ENCODE peak calls at places on chromosomes 16 and 17, in nine cellular contexts. One of them, this sample, is unnamed.

GRCh38 chr16:9109255-9109654 is 17.8 kb downstream of the HAPSTR1 start:
- DNase-seq in astrocyte of the cerebellum: no peak
- DNase-seq in HFFc6: no peak
- DNase-seq in choroid plexus epithelial cell: no peak
- DNase-seq in IMR-90: no peak
- DNase-seq in H9: no peak
- DNase-seq in body of pancreas: no peak
- DNase-seq in GM06990: no peak
- DNase-seq in A549: no peak
- DNase-seq in this sample: no peak

GRCh38 chr16:105521-105920 is 27.5 kb downstream of the MPG start:
- DNase-seq in astrocyte of the cerebellum: no peak
- DNase-seq in HFFc6: no peak
- DNase-seq in choroid plexus epithelial cell: no peak
- DNase-seq in IMR-90: no peak
- DNase-seq in H9: no peak
- DNase-seq in body of pancreas: no peak
- DNase-seq in GM06990: no peak
- DNase-seq in A549: no peak
- DNase-seq in this sample: no peak

GRCh38 chr17:16215965-16216316 is 607 bp upstream of the NCOR1 start:
- DNase-seq in astrocyte of the cerebellum: no peak
- DNase-seq in HFFc6: no peak
- DNase-seq in choroid plexus epithelial cell: no peak
- DNase-seq in IMR-90: no peak
- DNase-seq in H9: peak; percentile 81
- DNase-seq in body of pancreas: no peak
- DNase-seq in GM06990: no peak
- DNase-seq in A549: no peak
- DNase-seq in this sample: no peak

GRCh38 chr17:37225458-37225857 is 150.3 kb upstream of the C17orf78 start:
- DNase-seq in astrocyte of the cerebellum: no peak
- DNase-seq in HFFc6: no peak
- DNase-seq in choroid plexus epithelial cell: no peak
- DNase-seq in IMR-90: no peak
- DNase-seq in H9: peak; percentile 41
- DNase-seq in body of pancreas: no peak
- DNase-seq in GM06990: no peak
- DNase-seq in A549: no peak
- DNase-seq in this sample: no peak

GRCh38 chr17:74424117-74424516 is 7.8 kb upstream of the GPRC5C start:
- DNase-seq in astrocyte of the cerebellum: no peak
- DNase-seq in HFFc6: no peak
- DNase-seq in choroid plexus epithelial cell: no peak
- DNase-seq in IMR-90: no peak
- DNase-seq in H9: no peak
- DNase-seq in body of pancreas: no peak
- DNase-seq in GM06990: no peak
- DNase-seq in A549: no peak
- DNase-seq in this sample: no peak

GRCh38 chr16:71840052-71840451 is 5.7 kb upstream of the ATXN1L start:
- DNase-seq in astrocyte of the cerebellum: no peak
- DNase-seq in HFFc6: peak; percentile 55
- DNase-seq in choroid plexus epithelial cell: no peak
- DNase-seq in IMR-90: no peak
- DNase-seq in H9: no peak
- DNase-seq in body of pancreas: no peak
- DNase-seq in GM06990: no peak
- DNase-seq in A549: no peak
- DNase-seq in this sample: peak; percentile 48

GRCh38 chr16:1071561-1072225 is 854 bp upstream of the SSTR5 start:
- DNase-seq in astrocyte of the cerebellum: no peak
- DNase-seq in HFFc6: no peak
- DNase-seq in choroid plexus epithelial cell: no peak
- DNase-seq in IMR-90: no peak
- DNase-seq in H9: no peak
- DNase-seq in body of pancreas: no peak
- DNase-seq in GM06990: no peak
- DNase-seq in A549: no peak
- DNase-seq in this sample: no peak

GRCh38 chr17:28737770-28738679 is 5.8 kb upstream of the TRAF4 start:
- DNase-seq in astrocyte of the cerebellum: no peak
- DNase-seq in HFFc6: no peak
- DNase-seq in choroid plexus epithelial cell: no peak
- DNase-seq in IMR-90: no peak
- DNase-seq in H9: no peak
- DNase-seq in body of pancreas: no peak
- DNase-seq in GM06990: peak; percentile 87
- DNase-seq in A549: no peak
- DNase-seq in this sample: no peak

GRCh38 chr17:29722411-29723198 is 99.9 kb upstream of the CORO6 start:
- DNase-seq in astrocyte of the cerebellum: no peak
- DNase-seq in HFFc6: no peak
- DNase-seq in choroid plexus epithelial cell: peak; percentile 99
- DNase-seq in IMR-90: peak; percentile 73
- DNase-seq in H9: no peak
- DNase-seq in body of pancreas: peak; percentile 60
- DNase-seq in GM06990: peak; percentile 72
- DNase-seq in A549: no peak
- DNase-seq in this sample: peak; percentile 91

DNA sequence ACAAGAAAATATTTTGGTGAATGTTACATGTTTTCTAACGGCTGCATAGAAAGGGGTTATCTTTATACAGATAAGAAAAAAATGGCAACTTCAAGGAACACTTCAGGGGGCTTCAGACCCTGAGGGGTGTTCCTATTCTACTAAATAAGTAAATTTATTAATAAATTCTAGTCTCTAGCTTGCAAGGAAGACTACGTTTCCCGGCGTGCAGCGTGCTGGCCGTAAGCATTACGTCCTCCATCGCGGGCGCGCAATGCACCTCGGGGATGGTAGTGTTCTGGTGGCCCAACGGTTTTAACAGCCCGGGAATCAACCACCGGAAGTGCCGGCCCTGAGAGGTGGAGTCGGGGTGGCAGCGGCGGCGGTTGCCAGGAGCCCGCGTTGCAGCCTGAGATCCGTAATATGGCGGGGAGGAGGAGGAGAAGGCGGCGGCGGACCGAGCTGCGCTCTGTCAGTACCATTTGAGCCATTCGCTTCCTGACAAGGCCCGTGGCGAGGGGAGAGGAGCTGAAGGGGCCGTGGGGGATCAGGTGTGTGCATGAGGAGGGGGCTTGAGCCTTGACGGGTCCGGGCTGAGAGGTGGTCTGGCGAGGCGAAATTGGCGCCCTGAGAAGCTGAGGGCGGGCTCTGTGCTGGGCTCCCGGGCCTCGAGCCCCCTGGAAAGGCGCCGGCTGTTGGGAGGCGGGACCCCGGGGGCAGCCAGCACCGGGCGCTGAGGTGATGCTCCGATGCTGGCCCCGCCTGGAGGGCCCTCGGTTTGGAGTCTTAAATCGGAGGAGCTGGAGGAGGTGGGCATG is at the start of gene CCP110:
- DNase-seq in astrocyte of the cerebellum: peak; percentile 92
- DNase-seq in HFFc6: peak; percentile 97
- DNase-seq in choroid plexus epithelial cell: peak; percentile 98
- DNase-seq in IMR-90: peak; percentile 96
- DNase-seq in H9: peak; percentile 96
- DNase-seq in body of pancreas: peak; percentile 96
- DNase-seq in GM06990: peak; percentile 92
- DNase-seq in A549: peak; percentile 96
- DNase-seq in this sample: peak; percentile 86
- TF ChIP-seq CTCF in astrocyte of the cerebellum: no peak
- TF ChIP-seq CTCF in HFFc6: no peak
- TF ChIP-seq CTCF in choroid plexus epithelial cell: no peak
- TF ChIP-seq CTCF in IMR-90: no peak
- TF ChIP-seq CTCF in H9: no peak
- TF ChIP-seq CTCF in body of pancreas: no peak
- TF ChIP-seq CTCF in GM06990: no peak
- TF ChIP-seq CTCF in A549: no peak
- TF ChIP-seq CTCF in this sample: no peak

DNA sequence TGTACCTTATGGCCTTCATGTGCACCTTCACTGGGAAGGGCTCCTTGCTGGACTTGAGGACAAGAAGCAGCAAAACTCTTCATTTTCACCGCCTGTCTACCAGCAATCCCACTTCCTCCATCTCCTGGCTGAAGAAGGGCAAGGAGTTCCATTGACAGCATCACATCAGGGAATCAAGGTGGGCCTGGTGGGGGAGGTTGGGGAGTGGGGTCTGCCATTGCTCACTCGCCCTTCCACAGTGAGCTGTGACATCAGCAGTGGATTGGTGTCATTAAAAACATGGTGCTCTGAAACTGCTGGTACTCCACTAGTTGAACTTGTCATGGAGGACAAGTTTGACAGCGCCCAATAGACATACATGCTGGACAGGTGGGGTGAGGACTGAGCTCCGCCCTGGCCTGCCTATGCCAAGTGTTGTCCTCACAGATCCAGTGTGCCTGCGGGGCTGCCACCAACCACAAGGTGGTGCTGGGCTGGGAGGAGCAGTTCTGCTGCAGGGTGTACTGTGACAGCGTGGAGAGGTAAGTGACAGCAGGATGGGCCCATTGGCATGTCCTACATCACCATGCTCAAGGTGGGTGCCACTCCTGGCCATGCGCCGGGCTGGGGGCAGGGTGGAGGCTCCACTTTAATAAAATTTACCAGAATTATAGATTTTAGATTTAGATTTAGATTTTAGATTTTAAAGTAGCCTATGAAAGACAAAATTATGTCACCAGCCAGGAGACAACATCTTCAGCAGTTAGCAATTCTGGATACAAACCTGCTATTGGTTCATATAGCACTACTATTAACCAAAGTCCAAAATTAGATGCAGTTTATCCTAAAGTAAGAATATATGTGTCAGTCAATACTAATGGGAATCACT is 1729.1 kb downstream of the TP53TG3F start:
- DNase-seq in astrocyte of the cerebellum: no peak
- DNase-seq in HFFc6: peak; percentile 7
- DNase-seq in choroid plexus epithelial cell: no peak
- DNase-seq in IMR-90: no peak
- DNase-seq in H9: no peak
- DNase-seq in body of pancreas: no peak
- DNase-seq in GM06990: no peak
- DNase-seq in A549: peak; percentile 18
- DNase-seq in this sample: no peak
- TF ChIP-seq CTCF in astrocyte of the cerebellum: no peak
- TF ChIP-seq CTCF in HFFc6: peak; percentile 51
- TF ChIP-seq CTCF in choroid plexus epithelial cell: peak; percentile 7
- TF ChIP-seq CTCF in IMR-90: no peak
- TF ChIP-seq CTCF in H9: no peak
- TF ChIP-seq CTCF in body of pancreas: no peak
- TF ChIP-seq CTCF in GM06990: peak; percentile 4
- TF ChIP-seq CTCF in A549: no peak
- TF ChIP-seq CTCF in this sample: no peak

DNA sequence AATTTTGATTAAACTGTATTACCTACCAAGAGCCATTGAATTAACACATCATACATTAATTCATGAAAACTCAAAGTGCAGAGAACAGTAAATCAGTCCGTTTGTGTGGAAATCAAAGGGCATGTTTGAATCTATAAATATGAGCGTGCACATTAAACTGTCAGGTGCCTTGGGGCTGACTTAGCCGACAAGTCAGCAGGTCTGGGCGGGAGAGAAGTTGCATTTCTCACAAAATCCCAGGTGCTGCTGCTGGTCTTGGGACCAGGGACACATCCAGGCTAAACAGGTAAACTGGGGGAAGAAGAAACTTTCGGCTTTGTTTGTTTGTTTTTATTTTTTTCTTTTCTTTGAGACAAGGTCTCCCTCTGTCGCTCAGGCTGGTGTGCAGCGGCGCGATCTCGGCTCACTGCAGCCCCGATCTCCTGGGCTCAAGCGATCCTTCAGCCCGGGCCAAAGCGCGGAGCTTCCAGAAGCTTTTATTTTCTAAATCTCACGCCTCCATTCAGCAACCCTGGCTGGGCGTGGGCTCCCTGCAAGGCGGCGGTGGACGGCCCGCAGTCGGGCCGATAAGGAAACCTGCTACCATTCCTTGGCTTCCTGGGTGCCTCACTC is 213.9 kb downstream of the MRTFB start:
- DNase-seq in astrocyte of the cerebellum: peak; percentile 29
- DNase-seq in HFFc6: peak; percentile 61
- DNase-seq in choroid plexus epithelial cell: peak; percentile 82
- DNase-seq in IMR-90: no peak
- DNase-seq in H9: peak; percentile 72
- DNase-seq in body of pancreas: peak; percentile 72
- DNase-seq in GM06990: peak; percentile 58
- DNase-seq in A549: peak; percentile 82
- DNase-seq in this sample: peak; percentile 31
- TF ChIP-seq CTCF in astrocyte of the cerebellum: peak; percentile 49
- TF ChIP-seq CTCF in HFFc6: peak; percentile 53
- TF ChIP-seq CTCF in choroid plexus epithelial cell: peak; percentile 59
- TF ChIP-seq CTCF in IMR-90: peak; percentile 40
- TF ChIP-seq CTCF in H9: peak; percentile 45
- TF ChIP-seq CTCF in body of pancreas: no peak
- TF ChIP-seq CTCF in GM06990: peak; percentile 61
- TF ChIP-seq CTCF in A549: peak; percentile 50
- TF ChIP-seq CTCF in this sample: peak; percentile 59

GRCh38 chr16:2473999-2474876 is 689 bp upstream of the TBC1D24 start:
- DNase-seq in astrocyte of the cerebellum: no peak
- DNase-seq in HFFc6: no peak
- DNase-seq in choroid plexus epithelial cell: peak; percentile 38
- DNase-seq in IMR-90: peak; percentile 27
- DNase-seq in H9: peak; percentile 64
- DNase-seq in body of pancreas: peak; percentile 68
- DNase-seq in GM06990: peak; percentile 77
- DNase-seq in A549: peak; percentile 56
- DNase-seq in this sample: no peak
- TF ChIP-seq CTCF in astrocyte of the cerebellum: no peak
- TF ChIP-seq CTCF in HFFc6: peak; percentile 64
- TF ChIP-seq CTCF in choroid plexus epithelial cell: peak; percentile 9
- TF ChIP-seq CTCF in IMR-90: peak; percentile 56
- TF ChIP-seq CTCF in H9: peak; percentile 29
- TF ChIP-seq CTCF in body of pancreas: peak; percentile 39
- TF ChIP-seq CTCF in GM06990: no peak
- TF ChIP-seq CTCF in A549: peak; percentile 75
- TF ChIP-seq CTCF in this sample: peak; percentile 17

DNA sequence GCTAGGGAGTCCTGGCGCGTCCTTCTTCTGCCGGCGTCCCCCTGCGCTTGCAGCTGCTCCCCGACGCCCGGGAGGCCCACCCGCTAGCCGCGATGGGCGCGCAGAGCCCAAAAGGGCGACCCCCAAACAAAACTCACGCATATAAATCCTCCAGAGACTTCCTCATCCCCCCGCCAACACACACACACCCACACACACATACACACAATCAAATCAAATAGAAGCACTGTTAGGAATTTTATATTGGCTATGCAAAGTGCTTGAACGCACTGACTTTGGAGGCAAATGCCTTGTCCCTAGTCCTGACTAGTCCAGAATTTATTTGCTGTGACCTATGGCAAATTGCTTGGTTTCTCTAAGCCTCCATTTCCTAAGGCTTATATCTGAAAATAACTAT is 23.8 kb upstream of the CRYM start:
- DNase-seq in astrocyte of the cerebellum: no peak
- DNase-seq in HFFc6: no peak
- DNase-seq in choroid plexus epithelial cell: peak; percentile 16
- DNase-seq in IMR-90: peak; percentile 8
- DNase-seq in H9: no peak
- DNase-seq in body of pancreas: no peak
- DNase-seq in GM06990: no peak
- DNase-seq in A549: no peak
- DNase-seq in this sample: no peak
- TF ChIP-seq CTCF in astrocyte of the cerebellum: no peak
- TF ChIP-seq CTCF in HFFc6: no peak
- TF ChIP-seq CTCF in choroid plexus epithelial cell: peak; percentile 1
- TF ChIP-seq CTCF in IMR-90: no peak
- TF ChIP-seq CTCF in H9: no peak
- TF ChIP-seq CTCF in body of pancreas: no peak
- TF ChIP-seq CTCF in GM06990: no peak
- TF ChIP-seq CTCF in A549: no peak
- TF ChIP-seq CTCF in this sample: no peak